ENCODE peak calls at places on chromosomes 6 and 20, in six cellular contexts. F is nephron progenitor cell, P is memory B cell, T is SW480, N is ACHN, M is HFF-Myc. O is an unnamed sample.

GRCh38 chr20:11274137-11274536 is 600.3 kb upstream of the JAG1 start:
- DNase-seq in F (peak), P (no peak), T (peak), N (peak), M (peak), O (peak)

GRCh38 chr6:156423829-156424228 is 353.3 kb upstream of the ARID1B start:
- DNase-seq in F (no peak), P (no peak), T (no peak), N (no peak), M (no peak), O (peak)

GRCh38 chr6:113774122-113774835 is 82.9 kb upstream of the MARCKS start:
- DNase-seq in F (no peak), P (no peak), T (no peak), N (no peak), M (no peak), O (no peak)

GRCh38 chr6:4732691-4733315 is 43.4 kb upstream of the CDYL start:
- DNase-seq in F (peak), P (no peak), T (peak), N (peak), M (peak), O (no peak)

GRCh38 chr20:22775256-22775655 is 190.9 kb upstream of the FOXA2 start:
- DNase-seq in F (no peak), P (no peak), T (no peak), N (no peak), M (no peak), O (no peak)

GRCh38 chr6:130529569-130530149 is 163.8 kb downstream of the TMEM200A start:
- DNase-seq in F (no peak), P (no peak), T (no peak), N (no peak), M (no peak), O (no peak)

GRCh38 chr6:56399250-56399671 is 151.9 kb upstream of the COL21A1 start:
- DNase-seq in F (no peak), P (no peak), T (peak), N (peak), M (no peak), O (no peak)

GRCh38 chr6:25250878-25251277 is 28.3 kb upstream of the CARMIL1 start:
- DNase-seq in F (no peak), P (no peak), T (peak), N (peak), M (no peak), O (peak)

GRCh38 chr20:21705466-21706344 is at the start of gene PAX1:
- DNase-seq in F (peak), P (no peak), T (no peak), N (no peak), M (no peak), O (no peak)

GRCh38 chr6:117483645-117484016 is 1.2 kb downstream of the DCBLD1 start:
- DNase-seq in F (no peak), P (no peak), T (peak), N (peak), M (no peak), O (peak)

GRCh38 chr6:6751615-6752014 is 163.1 kb downstream of the LY86 start:
- DNase-seq in F (no peak), P (no peak), T (peak), N (no peak), M (no peak), O (peak)

GRCh38 chr20:44653536-44653935 is 2.0 kb upstream of the ADA start:
- DNase-seq in F (no peak), P (no peak), T (no peak), N (no peak), M (no peak), O (no peak)

GRCh38 chr6:39088331-39088730 is 26.7 kb downstream of the SAYSD1 start:
- DNase-seq in F (peak), P (no peak), T (peak), N (peak), M (no peak), O (peak)

GRCh38 chr6:86380571-86381125 is 556.7 kb upstream of the HTR1E start:
- DNase-seq in F (no peak), P (no peak), T (no peak), N (no peak), M (no peak), O (no peak)

GRCh38 chr6:43355862-43356590 is 13.4 kb downstream of the ZNF318 start:
- DNase-seq in F (no peak), P (no peak), T (no peak), N (peak), M (no peak), O (no peak)

GRCh38 chr20:45890997-45891983 is at the start of the genes CTSA and NEURL2:
- DNase-seq in F (peak), P (peak), T (peak), N (peak), M (no peak), O (peak)